ENCODE peak calls at places on chromosome 18, in four cellular contexts. One of them, this sample, is unnamed.

GRCh38 chr18:79750980-79751571 is 46.7 kb upstream of the KCNG2 start:
- DNase-seq in K562: no peak
- DNase-seq in sigmoid colon: peak; percentile 54
- DNase-seq in tibial nerve: no peak
- DNase-seq in this sample: peak; percentile 26

GRCh38 chr18:9824474-9824832 is 61.3 kb upstream of the TXNDC2 start:
- DNase-seq in K562: no peak
- DNase-seq in tibial nerve: no peak
- DNase-seq in sigmoid colon: peak; percentile 79
- DNase-seq in this sample: no peak

GRCh38 chr18:61677435-61677830 is 215.4 kb downstream of the RNF152 start:
- DNase-seq in sigmoid colon: no peak
- DNase-seq in tibial nerve: no peak
- DNase-seq in K562: no peak
- DNase-seq in this sample: no peak

GRCh38 chr18:75211721-75212625 is 1.4 kb downstream of the TSHZ1 start:
- DNase-seq in tibial nerve: no peak
- DNase-seq in K562: peak; percentile 44
- DNase-seq in sigmoid colon: peak; percentile 80
- DNase-seq in this sample: peak; percentile 90

GRCh38 chr18:7901657-7902056 is 334.5 kb downstream of the PTPRM start:
- DNase-seq in sigmoid colon: no peak
- DNase-seq in tibial nerve: no peak
- DNase-seq in K562: no peak
- DNase-seq in this sample: no peak

GRCh38 chr18:42444349-42444748 is 489.3 kb downstream of the PIK3C3 start:
- DNase-seq in K562: no peak
- DNase-seq in tibial nerve: no peak
- DNase-seq in sigmoid colon: no peak
- DNase-seq in this sample: no peak

GRCh38 chr18:41899535-41899934 is 55.5 kb upstream of the PIK3C3 start:
- DNase-seq in K562: no peak
- DNase-seq in sigmoid colon: no peak
- DNase-seq in tibial nerve: no peak
- DNase-seq in this sample: no peak

GRCh38 chr18:41371718-41372117 is 583.3 kb upstream of the PIK3C3 start:
- DNase-seq in tibial nerve: no peak
- DNase-seq in K562: no peak
- DNase-seq in sigmoid colon: no peak
- DNase-seq in this sample: no peak

GRCh38 chr18:54752185-54752584 is 76.1 kb upstream of the RAB27B start:
- DNase-seq in tibial nerve: no peak
- DNase-seq in K562: no peak
- DNase-seq in sigmoid colon: no peak
- DNase-seq in this sample: no peak

GRCh38 chr18:36899289-36899688 is 70.4 kb downstream of the KIAA1328 start:
- DNase-seq in K562: peak; percentile 64
- DNase-seq in sigmoid colon: no peak
- DNase-seq in tibial nerve: no peak
- DNase-seq in this sample: no peak

GRCh38 chr18:38198956-38199355 is 633.4 kb upstream of the CELF4 start:
- DNase-seq in tibial nerve: no peak
- DNase-seq in K562: no peak
- DNase-seq in sigmoid colon: no peak
- DNase-seq in this sample: no peak

GRCh38 chr18:55243852-55244251 is 284.6 kb upstream of the CCDC68 start:
- DNase-seq in sigmoid colon: no peak
- DNase-seq in K562: no peak
- DNase-seq in tibial nerve: peak; percentile 31
- DNase-seq in this sample: no peak

GRCh38 chr18:54020971-54021370 is 203.5 kb downstream of the MBD2 start:
- DNase-seq in K562: no peak
- DNase-seq in sigmoid colon: no peak
- DNase-seq in tibial nerve: no peak
- DNase-seq in this sample: no peak

GRCh38 chr18:37182340-37183135 is 353.6 kb downstream of the KIAA1328 start:
- DNase-seq in sigmoid colon: no peak
- DNase-seq in tibial nerve: no peak
- DNase-seq in K562: no peak
- DNase-seq in this sample: no peak

GRCh38 chr18:23135679-23136325 is 517 bp downstream of the CABLES1 start:
- DNase-seq in sigmoid colon: no peak
- DNase-seq in K562: no peak
- DNase-seq in tibial nerve: no peak
- DNase-seq in this sample: no peak

GRCh38 chr18:42255908-42256765 is 301.1 kb downstream of the PIK3C3 start:
- DNase-seq in K562: no peak
- DNase-seq in sigmoid colon: no peak
- DNase-seq in tibial nerve: no peak
- DNase-seq in this sample: no peak

GRCh38 chr18:53817976-53818950 is 406.2 kb downstream of the MBD2 start:
- DNase-seq in sigmoid colon: no peak
- DNase-seq in K562: no peak
- DNase-seq in tibial nerve: no peak
- DNase-seq in this sample: no peak

GRCh38 chr18:13438507-13439056 is 220.0 kb downstream of the LDLRAD4 start:
- DNase-seq in K562: no peak
- DNase-seq in sigmoid colon: no peak
- DNase-seq in tibial nerve: no peak
- DNase-seq in this sample: no peak

GRCh38 chr18:48418409-48419267 is 9.5 kb upstream of the ZBTB7C start:
- DNase-seq in sigmoid colon: no peak
- DNase-seq in K562: no peak
- DNase-seq in tibial nerve: peak; percentile 40
- DNase-seq in this sample: no peak

GRCh38 chr18:47203626-47204464 is 27.7 kb upstream of the IER3IP1 start:
- DNase-seq in sigmoid colon: no peak
- DNase-seq in tibial nerve: no peak
- DNase-seq in K562: no peak
- DNase-seq in this sample: no peak

GRCh38 chr18:33440011-33440383 is 524 bp downstream of the CCDC178 start:
- DNase-seq in K562: peak; percentile 56
- DNase-seq in sigmoid colon: peak; percentile 66
- DNase-seq in tibial nerve: no peak
- DNase-seq in this sample: no peak

GRCh38 chr18:21474621-21475020 is 125.9 kb downstream of the ESCO1 start:
- DNase-seq in K562: no peak
- DNase-seq in sigmoid colon: no peak
- DNase-seq in tibial nerve: no peak
- DNase-seq in this sample: no peak

GRCh38 chr18:8480506-8481328 is 128.5 kb upstream of the RAB12 start:
- DNase-seq in K562: peak; percentile 52
- DNase-seq in tibial nerve: no peak
- DNase-seq in sigmoid colon: peak; percentile 73
- DNase-seq in this sample: no peak

GRCh38 chr18:23716516-23716915 is 27.3 kb downstream of the LAMA3 start:
- DNase-seq in K562: peak; percentile 22
- DNase-seq in sigmoid colon: no peak
- DNase-seq in tibial nerve: no peak
- DNase-seq in this sample: no peak

GRCh38 chr18:50866765-50867164 is 12.2 kb upstream of the ME2 start:
- DNase-seq in K562: no peak
- DNase-seq in sigmoid colon: no peak
- DNase-seq in tibial nerve: no peak
- DNase-seq in this sample: no peak

GRCh38 chr18:13756261-13756660 is 29.8 kb downstream of the RNMT start:
- DNase-seq in sigmoid colon: no peak
- DNase-seq in tibial nerve: no peak
- DNase-seq in K562: no peak
- DNase-seq in this sample: no peak

GRCh38 chr18:79944126-79944731 is 7.2 kb downstream of the SLC66A2 start:
- DNase-seq in tibial nerve: no peak
- DNase-seq in K562: no peak
- DNase-seq in sigmoid colon: peak; percentile 67
- DNase-seq in this sample: peak; percentile 15

GRCh38 chr18:43819397-43819796 is 542.1 kb upstream of the SYT4 start:
- DNase-seq in tibial nerve: no peak
- DNase-seq in K562: no peak
- DNase-seq in sigmoid colon: no peak
- DNase-seq in this sample: no peak

GRCh38 chr18:55510809-55511208 is 77.2 kb downstream of the TCF4 start:
- DNase-seq in sigmoid colon: no peak
- DNase-seq in K562: no peak
- DNase-seq in tibial nerve: no peak
- DNase-seq in this sample: peak; percentile 25

GRCh38 chr18:48404707-48405106 is 4.5 kb downstream of the ZBTB7C start:
- DNase-seq in K562: no peak
- DNase-seq in sigmoid colon: no peak
- DNase-seq in tibial nerve: no peak
- DNase-seq in this sample: no peak

GRCh38 chr18:36132756-36133155 is 3.1 kb downstream of the ELP2 start:
- DNase-seq in sigmoid colon: no peak
- DNase-seq in tibial nerve: no peak
- DNase-seq in K562: no peak
- DNase-seq in this sample: no peak

GRCh38 chr18:41577529-41577928 is 377.5 kb upstream of the PIK3C3 start:
- DNase-seq in sigmoid colon: no peak
- DNase-seq in K562: no peak
- DNase-seq in tibial nerve: no peak
- DNase-seq in this sample: no peak

GRCh38 chr18:35517715-35518114 is 20.0 kb upstream of the INO80C start:
- DNase-seq in sigmoid colon: no peak
- DNase-seq in tibial nerve: no peak
- DNase-seq in K562: no peak
- DNase-seq in this sample: no peak

GRCh38 chr18:13268035-13268700 is 49.6 kb downstream of the LDLRAD4 start:
- DNase-seq in K562: no peak
- DNase-seq in tibial nerve: no peak
- DNase-seq in sigmoid colon: peak; percentile 76
- DNase-seq in this sample: no peak

GRCh38 chr18:75047240-75047639 is 161.7 kb downstream of the PTGR3 start:
- DNase-seq in tibial nerve: no peak
- DNase-seq in sigmoid colon: no peak
- DNase-seq in K562: no peak
- DNase-seq in this sample: no peak

GRCh38 chr18:13176847-13177246 is 41.7 kb upstream of the LDLRAD4 start:
- DNase-seq in tibial nerve: no peak
- DNase-seq in K562: no peak
- DNase-seq in sigmoid colon: no peak
- DNase-seq in this sample: no peak

GRCh38 chr18:4603955-4604354 is 148.8 kb upstream of the DLGAP1 start:
- DNase-seq in tibial nerve: no peak
- DNase-seq in K562: no peak
- DNase-seq in sigmoid colon: no peak
- DNase-seq in this sample: no peak

GRCh38 chr18:23964282-23965238 is 50.0 kb upstream of the TTC39C start:
- DNase-seq in tibial nerve: no peak
- DNase-seq in K562: peak; percentile 34
- DNase-seq in sigmoid colon: no peak
- DNase-seq in this sample: no peak

GRCh38 chr18:32337347-32337746 is 133.3 kb downstream of the GAREM1 start:
- DNase-seq in K562: no peak
- DNase-seq in tibial nerve: no peak
- DNase-seq in sigmoid colon: no peak
- DNase-seq in this sample: no peak
- H3K36me3 ChIP-seq in K562: no peaks in the 10 kb centered on the region
- H3K36me3 ChIP-seq in tibial nerve: no peaks in the 10 kb centered on the region
- H3K36me3 ChIP-seq in sigmoid colon: no peaks in the 10 kb centered on the region
- H3K36me3 ChIP-seq in this sample: no peaks in the 10 kb centered on the region

GRCh38 chr18:58045265-58046086 is 1.4 kb downstream of the NEDD4L start:
- DNase-seq in K562: peak; percentile 46
- DNase-seq in sigmoid colon: no peak
- DNase-seq in tibial nerve: no peak
- DNase-seq in this sample: peak; percentile 89

GRCh38 chr18:58041633-58042032 is 2.4 kb upstream of the NEDD4L start:
- DNase-seq in tibial nerve: no peak
- DNase-seq in K562: peak; percentile 88
- DNase-seq in sigmoid colon: no peak
- DNase-seq in this sample: no peak

GRCh38 chr18:58044370-58045264 is 591 bp downstream of the NEDD4L start:
- DNase-seq in tibial nerve: peak; percentile 19
- DNase-seq in K562: peak; percentile 36
- DNase-seq in sigmoid colon: peak; percentile 76
- DNase-seq in this sample: peak; percentile 90

GRCh38 chr18:58042826-58043362 is 1.1 kb upstream of the NEDD4L start:
- DNase-seq in sigmoid colon: no peak
- DNase-seq in K562: peak; percentile 27
- DNase-seq in tibial nerve: no peak
- DNase-seq in this sample: no peak

GRCh38 chr18:58043452-58044369 is at the start of gene NEDD4L:
- DNase-seq in sigmoid colon: peak; percentile 92
- DNase-seq in K562: peak; percentile 91
- DNase-seq in tibial nerve: peak; percentile 66
- DNase-seq in this sample: peak; percentile 95
- TF ChIP-seq POLR2A in sigmoid colon: no peak
- TF ChIP-seq POLR2A in K562: peak; percentile 23
- TF ChIP-seq POLR2A in tibial nerve: peak; percentile 27
- TF ChIP-seq POLR2A in this sample: peak; percentile 55

GRCh38 chr18:63189817-63190216 is 129.8 kb downstream of the BCL2 start:
- DNase-seq in sigmoid colon: no peak
- DNase-seq in K562: no peak
- DNase-seq in tibial nerve: no peak
- DNase-seq in this sample: no peak

GRCh38 chr18:63191413-63191812 is 128.2 kb downstream of the BCL2 start:
- DNase-seq in tibial nerve: no peak
- DNase-seq in K562: no peak
- DNase-seq in sigmoid colon: no peak
- DNase-seq in this sample: no peak

GRCh38 chr18:63195410-63196159 is 124.0 kb downstream of the BCL2 start:
- DNase-seq in K562: no peak
- DNase-seq in tibial nerve: no peak
- DNase-seq in sigmoid colon: no peak
- DNase-seq in this sample: no peak

GRCh38 chr18:63192171-63192884 is 127.2 kb downstream of the BCL2 start:
- DNase-seq in tibial nerve: no peak
- DNase-seq in K562: no peak
- DNase-seq in sigmoid colon: no peak
- DNase-seq in this sample: peak; percentile 29

GRCh38 chr18:63192885-63193349 is 126.7 kb downstream of the BCL2 start:
- DNase-seq in sigmoid colon: no peak
- DNase-seq in tibial nerve: no peak
- DNase-seq in K562: no peak
- DNase-seq in this sample: no peak
- TF ChIP-seq EP300 in sigmoid colon: no peak
- TF ChIP-seq EP300 in tibial nerve: no peak
- TF ChIP-seq EP300 in K562: peak; percentile 15
- TF ChIP-seq EP300 in this sample: peak; percentile 54

DNA sequence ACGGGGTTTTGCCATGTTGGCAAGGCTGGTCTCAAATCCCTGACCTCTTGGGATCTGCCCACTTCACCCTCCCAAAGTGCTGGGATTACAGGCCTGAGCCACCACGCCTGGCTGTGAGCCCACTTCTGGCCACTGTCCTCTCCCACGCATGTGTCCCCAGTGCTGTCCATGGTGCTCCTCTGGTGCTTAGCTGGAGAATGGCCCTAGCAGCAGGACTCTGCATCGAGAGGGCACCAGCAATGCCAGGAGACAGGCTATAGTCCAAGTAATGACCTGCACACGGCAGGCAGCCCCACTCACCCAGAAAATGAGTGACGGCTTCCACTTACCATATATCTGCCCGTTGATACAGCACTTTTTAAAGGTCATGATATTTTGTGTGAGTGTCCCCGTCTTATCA is 66.3 kb upstream of the NARS1 start:
- DNase-seq in tibial nerve: no peak
- DNase-seq in sigmoid colon: no peak
- DNase-seq in K562: peak; percentile 24
- DNase-seq in this sample: no peak
- H3K36me3 ChIP-seq in tibial nerve: no peaks in the 10 kb centered on the region
- H3K36me3 ChIP-seq in sigmoid colon: peaks cover 6% of the 10 kb centered on the region
- H3K36me3 ChIP-seq in K562: no peaks in the 10 kb centered on the region
- H3K36me3 ChIP-seq in this sample: peaks cover 27% of the 10 kb centered on the region